ENCODE peak calls at places on chromosome 11, in four cellular contexts. Z is GM12878, V is K562, G is H1. M is an unnamed sample.

GRCh38 chr11:12232160-12232559 is 121.8 kb downstream of the MICAL2 start:
- DNase-seq in Z (no peak), G (no peak), V (no peak), M (no peak)

GRCh38 chr11:86069408-86070086 is 663 bp upstream of the PICALM start:
- DNase-seq in V (peak), Z (peak), G (no peak), M (peak)

GRCh38 chr11:57779275-57779674 is 17.7 kb downstream of the CTNND1 start:
- DNase-seq in G (no peak), Z (no peak), V (no peak), M (no peak)

GRCh38 chr11:21811572-21811971 is 381.3 kb upstream of the ANO5 start:
- DNase-seq in V (no peak), Z (no peak), G (peak), M (no peak)

GRCh38 chr11:102279641-102280170 is 37.6 kb upstream of the BIRC3 start:
- DNase-seq in Z (peak), G (no peak), V (no peak), M (no peak)

GRCh38 chr11:27429740-27430451 is 42.7 kb downstream of the LGR4 start:
- DNase-seq in G (no peak), Z (no peak), V (no peak), M (peak)

GRCh38 chr11:134476435-134477021 is 64.5 kb upstream of the B3GAT1 start:
- DNase-seq in G (peak), V (no peak), Z (no peak), M (no peak)

GRCh38 chr11:45354976-45355705 is 69.0 kb upstream of the SYT13 start:
- DNase-seq in Z (no peak), G (peak), V (peak), M (peak)

GRCh38 chr11:125148011-125148410 is 16.5 kb upstream of the PKNOX2 start:
- DNase-seq in V (no peak), G (no peak), Z (no peak), M (no peak)

GRCh38 chr11:10943968-10944367 is 86.1 kb upstream of the ZBED5 start:
- DNase-seq in G (no peak), V (no peak), Z (no peak), M (no peak)

GRCh38 chr11:12083380-12083779 is 27.0 kb upstream of the MICAL2 start:
- DNase-seq in G (no peak), Z (no peak), V (peak), M (no peak)

GRCh38 chr11:10603721-10604297 is 35.3 kb upstream of the LYVE1 start:
- DNase-seq in Z (no peak), V (no peak), G (no peak), M (no peak)

GRCh38 chr11:102338479-102339010 is 8.5 kb upstream of the BIRC2 start:
- DNase-seq in G (no peak), Z (no peak), V (no peak), M (no peak)

GRCh38 chr11:124872741-124873140 is 7.5 kb downstream of the ROBO3 start:
- DNase-seq in Z (no peak), G (no peak), V (peak), M (no peak)

GRCh38 chr11:71202966-71203365 is 49.4 kb downstream of the SHANK2 start:
- DNase-seq in Z (no peak), G (no peak), V (no peak), M (no peak)

GRCh38 chr11:67071420-67072284 is 15.0 kb downstream of the RHOD start:
- DNase-seq in G (peak), Z (no peak), V (peak), M (peak)

GRCh38 chr11:86790867-86791849 is 9.2 kb upstream of the PRSS23 start:
- DNase-seq in G (no peak), V (no peak), Z (no peak), M (no peak)

GRCh38 chr11:35151241-35151640 is 12.3 kb downstream of the CD44 start:
- DNase-seq in Z (no peak), G (no peak), V (no peak), M (no peak)

GRCh38 chr11:65432133-65432650 is 9.6 kb downstream of the NEAT1 start:
- DNase-seq in V (no peak), Z (no peak), G (no peak), M (no peak)

GRCh38 chr11:65432686-65433582 is 10.3 kb downstream of the NEAT1 start:
- DNase-seq in V (no peak), Z (no peak), G (no peak), M (no peak)

GRCh38 chr11:65430406-65431217 is 8.0 kb downstream of the NEAT1 start:
- DNase-seq in G (no peak), Z (no peak), V (no peak), M (no peak)

GRCh38 chr11:65429724-65430405 is 7.3 kb downstream of the NEAT1 start:
- DNase-seq in Z (no peak), G (no peak), V (peak), M (no peak)

DNA sequence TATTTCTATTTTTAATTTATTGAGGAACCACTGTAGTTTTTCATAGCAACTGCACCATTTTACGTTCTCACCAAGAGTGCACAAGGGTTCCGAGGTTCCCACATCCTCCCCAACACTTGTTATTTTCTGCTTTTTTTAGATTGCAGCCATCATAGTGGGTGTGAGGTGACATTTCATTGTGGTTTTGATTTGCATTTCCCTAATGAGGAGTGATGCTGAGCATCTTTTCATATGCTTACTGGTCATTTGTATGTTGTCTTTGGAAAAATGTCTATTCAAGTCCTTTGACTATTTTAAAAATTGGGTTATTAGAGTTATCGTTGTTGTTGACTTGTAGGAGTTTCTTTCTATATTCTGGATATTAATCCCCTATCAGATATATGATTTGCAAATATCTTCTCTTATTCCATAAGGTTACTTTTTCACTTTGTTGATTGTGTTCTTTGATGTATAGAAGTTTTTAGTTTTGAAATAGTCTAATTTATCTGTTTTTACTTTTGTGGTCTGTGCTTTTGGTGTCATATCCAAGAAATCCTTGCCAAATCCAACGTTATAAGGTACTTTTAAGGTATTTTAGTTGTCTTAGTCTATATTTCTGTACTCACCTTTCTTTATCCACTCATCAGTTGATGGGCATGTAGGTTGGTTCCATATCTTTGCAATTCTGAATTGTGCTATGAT is 9.0 kb downstream of the NEAT1 start:
- DNase-seq in V (no peak), G (no peak), Z (no peak), M (no peak)
- TF ChIP-seq NRF1 in V (no peak), G (no peak), Z (no peak), M (no peak)

GRCh38 chr11:68948496-68948895 is 32.3 kb downstream of the MRGPRD start:
- DNase-seq in V (no peak), G (no peak), Z (no peak), M (no peak)

GRCh38 chr11:68947151-68947550 is 33.6 kb downstream of the MRGPRD start:
- DNase-seq in V (no peak), G (no peak), Z (no peak), M (no peak)

GRCh38 chr11:68950268-68950667 is 30.5 kb downstream of the MRGPRD start:
- DNase-seq in G (no peak), Z (no peak), V (peak), M (peak)

GRCh38 chr11:68948948-68949347 is 31.8 kb downstream of the MRGPRD start:
- DNase-seq in Z (no peak), V (no peak), G (no peak), M (no peak)

DNA sequence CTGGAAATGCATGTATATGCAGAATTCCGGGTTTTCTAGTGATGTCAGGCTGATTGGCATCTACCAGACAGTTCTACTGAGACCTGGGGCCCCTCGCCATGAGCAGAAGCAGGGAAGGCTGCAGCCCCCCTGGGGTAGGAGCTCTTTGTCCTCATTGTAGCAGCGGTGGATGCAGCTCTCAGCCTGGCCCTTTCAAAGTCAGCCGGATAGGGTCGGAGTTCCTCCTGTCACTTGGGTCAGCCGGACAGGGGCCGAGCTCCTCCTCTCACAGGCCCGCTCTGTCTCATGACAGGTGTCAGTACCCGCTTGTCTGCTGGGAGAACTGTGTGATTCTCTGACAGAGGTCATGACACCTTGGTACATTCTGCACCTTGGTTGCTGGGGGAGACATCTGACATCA is 30.0 kb downstream of the MRGPRD start:
- DNase-seq in G (peak), V (no peak), Z (no peak), M (no peak)
- TF ChIP-seq NRF1 in G (no peak), V (no peak), Z (no peak), M (no peak)

DNA sequence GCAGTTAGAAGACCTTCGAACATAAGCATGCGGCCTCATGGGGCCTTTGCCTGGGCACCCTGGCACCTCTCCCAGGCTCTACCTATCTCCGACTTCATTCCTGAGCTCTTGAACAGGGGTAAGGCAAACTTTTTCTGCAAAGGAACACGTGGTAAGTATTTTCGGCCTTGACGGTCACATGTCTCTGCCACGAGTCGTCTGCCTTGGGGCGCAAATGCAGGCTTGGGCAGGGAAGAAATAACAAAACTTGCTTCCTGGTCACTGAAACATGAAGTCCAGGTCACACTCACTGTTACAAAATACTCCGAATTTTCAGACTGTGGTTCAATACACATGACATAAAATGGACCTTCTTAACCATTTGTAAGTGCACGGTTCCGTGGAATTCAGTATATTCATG is 3.4 kb upstream of the ASCL2 start:
- DNase-seq in V (no peak), G (no peak), Z (no peak), M (no peak)
- TF ChIP-seq NRF1 in V (no peak), G (no peak), Z (no peak), M (no peak)

GRCh38 chr11:73388241-73389133 is 12.3 kb downstream of the RELT start:
- DNase-seq in V (no peak), Z (no peak), G (no peak), M (no peak)
- TF ChIP-seq NRF1 in V (no peak), Z (no peak), G (no peak), M (no peak)

M was measured in SK-N-SH.